ENCODE peak calls at places on chromosomes 13 and 19, in eight cellular contexts. O is right cardiac atrium, Q is SK-N-SH, J is AG04449, X is neuronal stem cell, F is cardiac muscle cell, C is spleen, L is OCI-LY7. W is an unnamed sample.

GRCh38 chr19:54325631-54326030 is 12.7 kb upstream of the LILRA5 start:
- DNase-seq in O (no peak), Q (no peak), J (no peak), X (no peak), F (no peak), C (no peak), L (no peak), W (no peak)

GRCh38 chr13:113018676-113019465 is 49.9 kb downstream of the MCF2L start:
- DNase-seq in O (peak; percentile 41), Q (no peak), J (no peak), X (no peak), F (no peak), C (no peak), L (no peak), W (no peak)

GRCh38 chr19:38713227-38713649 is 31.0 kb downstream of the CAPN12 start:
- DNase-seq in O (peak; percentile 94), Q (no peak), J (no peak), X (no peak), F (no peak), C (no peak), L (no peak), W (no peak)

GRCh38 chr13:85729296-85729695 is 69.9 kb downstream of the SLITRK6 start:
- DNase-seq in O (no peak), Q (no peak), J (no peak), X (no peak), F (no peak), C (no peak), L (no peak), W (no peak)

GRCh38 chr13:81779896-81780295 is 1439.0 kb upstream of the SPRY2 start:
- DNase-seq in O (no peak), Q (no peak), J (no peak), X (no peak), F (no peak), C (no peak), L (no peak), W (no peak)

GRCh38 chr13:44188257-44188656 is 185.4 kb upstream of the SERP2 start:
- DNase-seq in O (no peak), Q (no peak), J (no peak), X (no peak), F (no peak), C (no peak), L (no peak), W (no peak)

GRCh38 chr19:27673986-27674385 is 1539.0 kb downstream of the UQCRFS1 start:
- DNase-seq in O (no peak), Q (no peak), J (no peak), X (no peak), F (no peak), C (no peak), L (no peak), W (no peak)

GRCh38 chr13:99967884-99968520 is 3.6 kb downstream of the ZIC5 start:
- DNase-seq in O (no peak), Q (peak; percentile 21), J (no peak), X (no peak), F (no peak), C (no peak), L (no peak), W (no peak)

GRCh38 chr13:19634129-19634740 is 776 bp downstream of the MPHOSPH8 start:
- DNase-seq in O (no peak), Q (peak; percentile 19), J (no peak), X (no peak), F (peak; percentile 33), C (no peak), L (peak; percentile 23), W (no peak)

GRCh38 chr13:73991384-73991783 is 142.8 kb downstream of the KLF12 start:
- DNase-seq in O (no peak), Q (no peak), J (no peak), X (no peak), F (no peak), C (no peak), L (peak; percentile 80), W (no peak)

GRCh38 chr13:95106562-95106961 is 194.7 kb downstream of the ABCC4 start:
- DNase-seq in O (no peak), Q (no peak), J (no peak), X (no peak), F (no peak), C (no peak), L (no peak), W (no peak)

GRCh38 chr19:2503521-2504109 is 27.7 kb downstream of the GADD45B start:
- DNase-seq in O (no peak), Q (no peak), J (no peak), X (no peak), F (peak; percentile 45), C (no peak), L (no peak), W (peak; percentile 72)

GRCh38 chr13:109939105-109939504 is 152.7 kb upstream of the IRS2 start:
- DNase-seq in O (no peak), Q (no peak), J (no peak), X (no peak), F (no peak), C (no peak), L (no peak), W (no peak)

GRCh38 chr13:64551755-64552154 is 2678.4 kb downstream of the PCDH9 start:
- DNase-seq in O (no peak), Q (no peak), J (peak; percentile 17), X (no peak), F (no peak), C (no peak), L (no peak), W (peak; percentile 58)

GRCh38 chr19:32928806-32929205 is 43.0 kb downstream of the CEP89 start:
- DNase-seq in O (no peak), Q (no peak), J (no peak), X (no peak), F (no peak), C (no peak), L (no peak), W (no peak)

GRCh38 chr19:50461066-50461875 is 15.0 kb upstream of the EMC10 start:
- DNase-seq in O (peak; percentile 77), Q (peak; percentile 93), J (no peak), X (peak; percentile 71), F (peak; percentile 69), C (peak; percentile 82), L (peak; percentile 86), W (peak; percentile 45)

GRCh38 chr13:49627831-49628652 is at the start of gene ARL11:
- DNase-seq in O (peak; percentile 85), Q (no peak), J (no peak), X (no peak), F (no peak), C (peak; percentile 96), L (peak; percentile 93), W (no peak)
- H3K4me3 ChIP-seq in O (peak within 1 kb of the TSS; percentile 23), Q (no peak within 1 kb of the TSS), J (no peak within 1 kb of the TSS), X (no peak within 1 kb of the TSS), F (no peak within 1 kb of the TSS), C (peak within 1 kb of the TSS; percentile 79), L (peak within 1 kb of the TSS; percentile 90), W (no peak within 1 kb of the TSS)

GRCh38 chr19:18385675-18386542 is at the start of gene GDF15:
- DNase-seq in O (peak; percentile 71), Q (peak; percentile 76), J (no peak), X (no peak), F (peak; percentile 38), C (peak; percentile 76), L (peak; percentile 42), W (no peak)
- H3K4me3 ChIP-seq in O (no peak within 1 kb of the TSS), Q (peak within 1 kb of the TSS; percentile 51), J (peak within 1 kb of the TSS; percentile 66), X (peak within 1 kb of the TSS; percentile 19), F (no peak within 1 kb of the TSS), C (peak within 1 kb of the TSS; percentile 67), L (no peak within 1 kb of the TSS), W (peak within 1 kb of the TSS; percentile 85)

DNA sequence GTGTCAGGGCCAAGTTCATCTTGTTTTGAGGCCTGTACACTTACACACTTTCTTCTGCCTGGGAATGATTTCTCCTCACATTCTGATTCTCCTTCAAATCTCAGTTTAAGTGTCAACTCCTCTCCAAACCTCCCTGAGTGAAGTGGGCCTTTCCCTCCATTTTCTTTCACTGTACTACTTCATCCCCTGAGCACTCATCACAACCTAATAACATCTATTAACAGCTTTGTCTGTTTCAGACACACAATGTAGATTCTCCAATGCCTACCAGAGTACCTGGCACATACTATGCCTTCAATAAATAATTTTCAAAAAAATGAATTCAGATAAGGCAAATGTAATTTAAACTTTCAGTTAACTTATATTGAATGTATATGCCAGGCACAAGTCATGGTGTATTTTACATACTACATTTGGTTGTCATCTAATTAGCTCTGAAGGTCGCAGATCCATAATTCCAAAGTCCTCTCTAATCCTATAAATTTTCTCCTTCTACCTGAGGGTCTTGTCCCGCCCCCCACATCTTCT is 357 bp upstream of the COG6 start:
- DNase-seq in O (no peak), Q (peak; percentile 2), J (no peak), X (peak; percentile 3), F (no peak), C (no peak), L (peak; percentile 10), W (no peak)
- H3K4me3 ChIP-seq in O (peak overlapping the region; percentile 76), Q (peak overlapping the region; percentile 90), J (peak overlapping the region; percentile 89), X (no peak overlapping the region), F (peak overlapping the region; percentile 93), C (peak overlapping the region; percentile 90), L (peak overlapping the region; percentile 87), W (peak overlapping the region; percentile 94)

GRCh38 chr19:7292352-7292949 is 1.8 kb downstream of the INSR start:
- DNase-seq in O (no peak), Q (no peak), J (no peak), X (no peak), F (no peak), C (no peak), L (peak; percentile 87), W (no peak)
- H3K4me3 ChIP-seq in O (peak overlapping the region; percentile 95), Q (no peak overlapping the region), J (peak overlapping the region; percentile 66), X (no peak overlapping the region), F (peak overlapping the region; percentile 84), C (peak overlapping the region; percentile 90), L (peak overlapping the region; percentile 95), W (no peak overlapping the region)

GRCh38 chr19:41887711-41888382 is 4.9 kb downstream of the ARHGEF1 start:
- DNase-seq in O (no peak), Q (no peak), J (no peak), X (no peak), F (no peak), C (peak; percentile 93), L (peak; percentile 89), W (no peak)
- H3K4me3 ChIP-seq in O (no peak overlapping the region), Q (no peak overlapping the region), J (no peak overlapping the region), X (peak overlapping the region; percentile 32), F (no peak overlapping the region), C (peak overlapping the region; percentile 90), L (peak overlapping the region; percentile 97), W (no peak overlapping the region)